ENCODE peak calls at places on chromosome 10, in seven cellular contexts. H, R, N, Z, D, K and E are unnamed samples.

GRCh38 chr10:19302117-19302516 is 253.5 kb downstream of the MALRD1 start:
- DNase-seq in H (no peak), N (no peak), Z (no peak), R (no peak), D (no peak), K (no peak), E (no peak)

GRCh38 chr10:69446650-69447151 is 4.6 kb upstream of the TSPAN15 start:
- DNase-seq in H (no peak), R (no peak), D (no peak), N (peak), Z (no peak), K (no peak), E (peak)

GRCh38 chr10:14010083-14010551 is 320.6 kb downstream of the FRMD4A start:
- DNase-seq in R (peak), Z (no peak), D (no peak), K (no peak), N (no peak), H (no peak), E (no peak)

GRCh38 chr10:22658745-22659410 is 55.5 kb downstream of the PIP4K2A start:
- DNase-seq in K (no peak), N (no peak), D (no peak), R (no peak), H (no peak), Z (no peak), E (no peak)

GRCh38 chr10:128103229-128103714 is 23.0 kb downstream of the MKI67 start:
- DNase-seq in N (no peak), H (no peak), R (no peak), K (no peak), D (no peak), Z (no peak), E (no peak)

GRCh38 chr10:12487366-12487765 is 138.0 kb downstream of the CAMK1D start:
- DNase-seq in Z (no peak), R (no peak), N (no peak), D (no peak), K (no peak), H (no peak), E (no peak)

GRCh38 chr10:132129431-132129830 is 57.3 kb upstream of the DPYSL4 start:
- DNase-seq in N (no peak), R (no peak), K (no peak), Z (no peak), H (no peak), D (no peak), E (no peak)

GRCh38 chr10:73871915-73872710 is 2.2 kb downstream of the CAMK2G start:
- DNase-seq in D (no peak), N (no peak), K (no peak), R (peak), Z (no peak), H (no peak), E (no peak)

GRCh38 chr10:110530131-110530831 is 32.6 kb downstream of the DUSP5 start:
- DNase-seq in D (no peak), H (no peak), N (peak), K (peak), Z (no peak), R (peak), E (peak)

GRCh38 chr10:92395271-92395670 is 104.3 kb downstream of the MARCHF5 start:
- DNase-seq in R (no peak), Z (no peak), H (no peak), N (no peak), K (no peak), D (no peak), E (no peak)

GRCh38 chr10:123203393-123204126 is 49.4 kb downstream of the BUB3 start:
- DNase-seq in Z (no peak), N (peak), R (no peak), H (no peak), D (no peak), K (peak), E (no peak)

GRCh38 chr10:123154943-123155505 is 822 bp downstream of the BUB3 start:
- DNase-seq in Z (peak), N (no peak), R (no peak), H (no peak), K (no peak), D (peak), E (no peak)

GRCh38 chr10:55631071-55631654 is 729.9 kb downstream of the ZWINT start:
- DNase-seq in N (peak), K (peak), H (no peak), D (no peak), Z (peak), R (peak), E (peak)

GRCh38 chr10:86958109-86958830 is at the start of gene SNCG:
- DNase-seq in N (no peak), D (no peak), Z (no peak), H (no peak), K (no peak), R (no peak), E (no peak)

GRCh38 chr10:79266543-79267312 is 80.5 kb upstream of the PPIF start:
- DNase-seq in Z (no peak), H (peak), D (no peak), K (no peak), N (no peak), R (no peak), E (peak)

GRCh38 chr10:96371356-96371755 is 12.6 kb upstream of the OPALIN start:
- DNase-seq in D (no peak), H (no peak), R (no peak), N (no peak), K (no peak), Z (no peak), E (no peak)